ENCODE peak calls at places on chromosomes 5 and 9, in ten cellular contexts. R is Kasumi-1; E is BJ; V is activated CD4-positive, CD25-positive, alpha-beta regulatory T cell; J is activated T-helper 1 cell treated with anti-CD3 and anti-CD28 coated beads, Interleukin-2, amount 50 U/mL, for 16 hours; P is pons; I is kidney tubule cell; Q is GM10248; U is EL; G is posterior vena cava. K is an unnamed sample.
A peak's percentile ranks its signal among the peaks of the same experiment; 100 is the strongest.

GRCh38 chr9:97395745-97396144 is 16.2 kb upstream of the TDRD7 start:
- DNase-seq in R (no peak), E (no peak), V (no peak), J (no peak), P (no peak), I (no peak), Q (no peak), U (no peak), G (no peak), K (no peak)

GRCh38 chr5:126454081-126454480 is 30.9 kb downstream of the GRAMD2B start:
- DNase-seq in R (no peak), E (no peak), V (no peak), J (no peak), P (peak; percentile 99), I (peak; percentile 30), Q (no peak), U (peak; percentile 15), G (no peak), K (no peak)

GRCh38 chr5:175344331-175345200 is 99.4 kb downstream of the DRD1 start:
- DNase-seq in R (no peak), E (no peak), V (no peak), J (no peak), P (no peak), I (peak; percentile 31), Q (no peak), U (peak; percentile 70), G (no peak), K (no peak)

GRCh38 chr9:134158753-134159392 is 5.5 kb downstream of the RNU6ATAC start:
- DNase-seq in R (no peak), E (no peak), V (no peak), J (no peak), P (no peak), I (no peak), Q (no peak), U (no peak), G (peak; percentile 65), K (no peak)

GRCh38 chr5:53479656-53480473 is 564 bp upstream of the FST start:
- DNase-seq in R (peak; percentile 43), E (no peak), V (no peak), J (no peak), P (no peak), I (peak; percentile 21), Q (peak; percentile 40), U (peak; percentile 69), G (peak; percentile 89), K (no peak)

GRCh38 chr5:74543162-74543995 is 97.1 kb downstream of the ENC1 start:
- DNase-seq in R (no peak), E (peak; percentile 52), V (no peak), J (no peak), P (no peak), I (peak; percentile 98), Q (no peak), U (peak; percentile 97), G (no peak), K (no peak)

GRCh38 chr5:80701597-80701996 is 46.8 kb upstream of the DHFR start:
- DNase-seq in R (no peak), E (no peak), V (no peak), J (no peak), P (no peak), I (no peak), Q (no peak), U (no peak), G (no peak), K (no peak)

GRCh38 chr9:135508211-135508820 is 7.8 kb downstream of the MRPS2 start:
- DNase-seq in R (no peak), E (no peak), V (no peak), J (no peak), P (no peak), I (no peak), Q (no peak), U (no peak), G (peak; percentile 63), K (no peak)

GRCh38 chr5:171390883-171391677 is 3.4 kb downstream of the NPM1 start:
- DNase-seq in R (no peak), E (no peak), V (no peak), J (no peak), P (no peak), I (no peak), Q (no peak), U (no peak), G (no peak), K (no peak)

GRCh38 chr5:52705720-52706119 is 82.0 kb upstream of the ITGA1 start:
- DNase-seq in R (peak; percentile 30), E (no peak), V (no peak), J (no peak), P (no peak), I (peak; percentile 53), Q (no peak), U (peak; percentile 71), G (no peak), K (no peak)

GRCh38 chr9:14485366-14485765 is 171.4 kb upstream of the NFIB start:
- DNase-seq in R (no peak), E (no peak), V (no peak), J (no peak), P (no peak), I (peak; percentile 38), Q (no peak), U (peak; percentile 33), G (no peak), K (no peak)

GRCh38 chr9:93193978-93194377 is 10.0 kb downstream of the WNK2 start:
- DNase-seq in R (no peak), E (no peak), V (no peak), J (no peak), P (no peak), I (no peak), Q (no peak), U (no peak), G (no peak), K (no peak)

GRCh38 chr9:37471942-37472679 is 6.9 kb upstream of the ZBTB5 start:
- DNase-seq in R (no peak), E (peak; percentile 91), V (no peak), J (no peak), P (peak; percentile 46), I (peak; percentile 99), Q (no peak), U (peak; percentile 99), G (no peak), K (no peak)

GRCh38 chr5:107218457-107219193 is 452.1 kb downstream of the EFNA5 start:
- DNase-seq in R (no peak), E (no peak), V (no peak), J (no peak), P (no peak), I (peak; percentile 48), Q (no peak), U (peak; percentile 13), G (no peak), K (no peak)

GRCh38 chr5:82521431-82522051 is 243.4 kb upstream of the RPS23 start:
- DNase-seq in R (no peak), E (no peak), V (no peak), J (no peak), P (no peak), I (no peak), Q (no peak), U (no peak), G (no peak), K (no peak)

K was measured in activated T-helper 2 cell treated with anti-CD3 and anti-CD28 coated beads, Interferon-gamma antibody, Interleukin-2, Interleukin-4, amounts not matched to agents 10 μg/mL and 5 μg/mL and 100 μg/mL, durations not matched to agents 14 hours and 24 hours and 36 hours.